ENCODE peak calls at places on chromosome 6, in six cellular contexts. L, C, Z, D, K and T are unnamed samples.

GRCh38 chr6:37517411-37517812 is 17.7 kb upstream of the CCDC167 start:
- DNase-seq in D (peak), Z (no peak), K (no peak), C (no peak), L (peak), T (no peak)

GRCh38 chr6:7878401-7878964 is 32.1 kb downstream of the TXNDC5 start:
- DNase-seq in L (no peak), K (no peak), D (no peak), Z (no peak), C (no peak), T (no peak)

GRCh38 chr6:33860706-33861474 is 57.1 kb upstream of the MLN start:
- DNase-seq in C (no peak), K (no peak), Z (peak), L (no peak), D (no peak), T (no peak)

GRCh38 chr6:166760288-166760687 is 133.2 kb upstream of the RPS6KA2 start:
- DNase-seq in L (no peak), D (peak), K (no peak), Z (no peak), C (no peak), T (no peak)

GRCh38 chr6:7042056-7042653 is 65.6 kb upstream of the RREB1 start:
- DNase-seq in C (no peak), K (no peak), L (no peak), Z (no peak), D (no peak), T (no peak)

GRCh38 chr6:166656269-166657206 is 29.5 kb upstream of the RPS6KA2 start:
- DNase-seq in L (peak), Z (no peak), D (no peak), K (no peak), C (no peak), T (no peak)

GRCh38 chr6:49332781-49333180 is 130.3 kb downstream of the MMUT start:
- DNase-seq in D (no peak), C (no peak), Z (no peak), K (no peak), L (no peak), T (no peak)

GRCh38 chr6:93124226-93124625 is 295.1 kb downstream of the EPHA7 start:
- DNase-seq in L (peak), Z (no peak), D (no peak), C (no peak), K (no peak), T (no peak)

GRCh38 chr6:34506718-34507117 is 40.8 kb downstream of the PACSIN1 start:
- DNase-seq in K (no peak), D (no peak), Z (no peak), C (no peak), L (no peak), T (no peak)

GRCh38 chr6:145688493-145688905 is 46.8 kb downstream of the EPM2A start:
- DNase-seq in L (peak), D (no peak), K (no peak), C (no peak), Z (no peak), T (no peak)

GRCh38 chr6:117600008-117600743 is 2.1 kb downstream of the GOPC start:
- DNase-seq in C (no peak), Z (no peak), L (peak), K (no peak), D (no peak), T (no peak)